ENCODE peak calls at places on chromosomes 5 and 9, in six cellular contexts. One of them, this sample, is unnamed.

GRCh38 chr5:10666531-10667305 is 94.3 kb downstream of the DAP start:
- DNase-seq in EL: no peak
- DNase-seq in cardiac fibroblast: no peak
- DNase-seq in mesendoderm: no peak
- DNase-seq in prostate gland: no peak
- DNase-seq in stimulated activated CD8-positive, alpha-beta memory T cell treated with anti-CD3 and anti-CD28 coated beads, Interleukin-4, amount 100 ng/mL, for 24 hours: no peak
- DNase-seq in this sample: no peak

GRCh38 chr5:59542841-59543825 is 350.4 kb downstream of the PDE4D start:
- DNase-seq in EL: no peak
- DNase-seq in cardiac fibroblast: peak; percentile 51
- DNase-seq in stimulated activated CD8-positive, alpha-beta memory T cell treated with anti-CD3 and anti-CD28 coated beads, Interleukin-4, amount 100 ng/mL, for 24 hours: no peak
- DNase-seq in mesendoderm: no peak
- DNase-seq in prostate gland: no peak
- DNase-seq in this sample: peak; percentile 30

GRCh38 chr5:8981496-8981895 is 564.4 kb downstream of the SEMA5A start:
- DNase-seq in cardiac fibroblast: peak; percentile 34
- DNase-seq in EL: peak; percentile 29
- DNase-seq in stimulated activated CD8-positive, alpha-beta memory T cell treated with anti-CD3 and anti-CD28 coated beads, Interleukin-4, amount 100 ng/mL, for 24 hours: no peak
- DNase-seq in mesendoderm: no peak
- DNase-seq in prostate gland: no peak
- DNase-seq in this sample: no peak

GRCh38 chr9:75239176-75239575 is 150.9 kb downstream of the OSTF1 start:
- DNase-seq in EL: peak; percentile 10
- DNase-seq in cardiac fibroblast: peak; percentile 56
- DNase-seq in stimulated activated CD8-positive, alpha-beta memory T cell treated with anti-CD3 and anti-CD28 coated beads, Interleukin-4, amount 100 ng/mL, for 24 hours: no peak
- DNase-seq in mesendoderm: no peak
- DNase-seq in prostate gland: no peak
- DNase-seq in this sample: no peak

GRCh38 chr5:18745591-18745987 is 1111.3 kb downstream of the TAF11L14 start:
- DNase-seq in EL: no peak
- DNase-seq in cardiac fibroblast: no peak
- DNase-seq in prostate gland: no peak
- DNase-seq in mesendoderm: no peak
- DNase-seq in stimulated activated CD8-positive, alpha-beta memory T cell treated with anti-CD3 and anti-CD28 coated beads, Interleukin-4, amount 100 ng/mL, for 24 hours: no peak
- DNase-seq in this sample: no peak

GRCh38 chr5:6757414-6757969 is 44.3 kb downstream of the TENT4A start:
- DNase-seq in mesendoderm: no peak
- DNase-seq in prostate gland: no peak
- DNase-seq in cardiac fibroblast: no peak
- DNase-seq in EL: no peak
- DNase-seq in stimulated activated CD8-positive, alpha-beta memory T cell treated with anti-CD3 and anti-CD28 coated beads, Interleukin-4, amount 100 ng/mL, for 24 hours: no peak
- DNase-seq in this sample: no peak

GRCh38 chr5:108255468-108255867 is 126.4 kb downstream of the FBXL17 start:
- DNase-seq in stimulated activated CD8-positive, alpha-beta memory T cell treated with anti-CD3 and anti-CD28 coated beads, Interleukin-4, amount 100 ng/mL, for 24 hours: no peak
- DNase-seq in EL: no peak
- DNase-seq in prostate gland: no peak
- DNase-seq in cardiac fibroblast: no peak
- DNase-seq in mesendoderm: no peak
- DNase-seq in this sample: no peak

GRCh38 chr5:14665110-14665822 is 748 bp downstream of the OTULIN start:
- DNase-seq in prostate gland: peak; percentile 52
- DNase-seq in mesendoderm: peak; percentile 62
- DNase-seq in cardiac fibroblast: no peak
- DNase-seq in stimulated activated CD8-positive, alpha-beta memory T cell treated with anti-CD3 and anti-CD28 coated beads, Interleukin-4, amount 100 ng/mL, for 24 hours: no peak
- DNase-seq in EL: peak; percentile 45
- DNase-seq in this sample: peak; percentile 43

GRCh38 chr5:66151030-66151429 is 6.9 kb downstream of the SREK1 start:
- DNase-seq in EL: no peak
- DNase-seq in prostate gland: no peak
- DNase-seq in cardiac fibroblast: no peak
- DNase-seq in mesendoderm: no peak
- DNase-seq in stimulated activated CD8-positive, alpha-beta memory T cell treated with anti-CD3 and anti-CD28 coated beads, Interleukin-4, amount 100 ng/mL, for 24 hours: no peak
- DNase-seq in this sample: no peak

GRCh38 chr5:171157775-171158174 is 151.3 kb upstream of the TLX3 start:
- DNase-seq in prostate gland: no peak
- DNase-seq in stimulated activated CD8-positive, alpha-beta memory T cell treated with anti-CD3 and anti-CD28 coated beads, Interleukin-4, amount 100 ng/mL, for 24 hours: no peak
- DNase-seq in EL: no peak
- DNase-seq in cardiac fibroblast: no peak
- DNase-seq in mesendoderm: no peak
- DNase-seq in this sample: no peak

GRCh38 chr9:17588395-17588794 is 9.5 kb downstream of the SH3GL2 start:
- DNase-seq in prostate gland: no peak
- DNase-seq in cardiac fibroblast: no peak
- DNase-seq in EL: no peak
- DNase-seq in mesendoderm: peak; percentile 51
- DNase-seq in stimulated activated CD8-positive, alpha-beta memory T cell treated with anti-CD3 and anti-CD28 coated beads, Interleukin-4, amount 100 ng/mL, for 24 hours: no peak
- DNase-seq in this sample: no peak

GRCh38 chr5:55604611-55605067 is 69.9 kb upstream of the PLPP1 start:
- DNase-seq in prostate gland: no peak
- DNase-seq in EL: peak; percentile 71
- DNase-seq in cardiac fibroblast: peak; percentile 57
- DNase-seq in stimulated activated CD8-positive, alpha-beta memory T cell treated with anti-CD3 and anti-CD28 coated beads, Interleukin-4, amount 100 ng/mL, for 24 hours: no peak
- DNase-seq in mesendoderm: no peak
- DNase-seq in this sample: no peak

GRCh38 chr5:69007726-69008368 is 86.0 kb upstream of the SLC30A5 start:
- DNase-seq in mesendoderm: peak; percentile 84
- DNase-seq in prostate gland: peak; percentile 56
- DNase-seq in cardiac fibroblast: peak; percentile 49
- DNase-seq in stimulated activated CD8-positive, alpha-beta memory T cell treated with anti-CD3 and anti-CD28 coated beads, Interleukin-4, amount 100 ng/mL, for 24 hours: peak; percentile 51
- DNase-seq in EL: peak; percentile 56
- DNase-seq in this sample: peak; percentile 59

GRCh38 chr5:7876867-7877266 is 7.9 kb downstream of the MTRR start:
- DNase-seq in mesendoderm: no peak
- DNase-seq in cardiac fibroblast: peak; percentile 13
- DNase-seq in prostate gland: no peak
- DNase-seq in stimulated activated CD8-positive, alpha-beta memory T cell treated with anti-CD3 and anti-CD28 coated beads, Interleukin-4, amount 100 ng/mL, for 24 hours: no peak
- DNase-seq in EL: peak; percentile 64
- DNase-seq in this sample: no peak

GRCh38 chr9:33687779-33688178 is 107.6 kb upstream of the PRSS3 start:
- DNase-seq in EL: no peak
- DNase-seq in prostate gland: no peak
- DNase-seq in mesendoderm: no peak
- DNase-seq in cardiac fibroblast: peak; percentile 5
- DNase-seq in stimulated activated CD8-positive, alpha-beta memory T cell treated with anti-CD3 and anti-CD28 coated beads, Interleukin-4, amount 100 ng/mL, for 24 hours: no peak
- DNase-seq in this sample: no peak

GRCh38 chr5:14685757-14686156 is 21.2 kb downstream of the OTULIN start:
- DNase-seq in mesendoderm: peak; percentile 70
- DNase-seq in stimulated activated CD8-positive, alpha-beta memory T cell treated with anti-CD3 and anti-CD28 coated beads, Interleukin-4, amount 100 ng/mL, for 24 hours: no peak
- DNase-seq in EL: peak; percentile 62
- DNase-seq in cardiac fibroblast: peak; percentile 77
- DNase-seq in prostate gland: peak; percentile 49
- DNase-seq in this sample: peak; percentile 72

GRCh38 chr5:178116406-178116885 is 3.1 kb downstream of the N4BP3 start:
- DNase-seq in prostate gland: no peak
- DNase-seq in cardiac fibroblast: no peak
- DNase-seq in stimulated activated CD8-positive, alpha-beta memory T cell treated with anti-CD3 and anti-CD28 coated beads, Interleukin-4, amount 100 ng/mL, for 24 hours: peak; percentile 76
- DNase-seq in EL: no peak
- DNase-seq in mesendoderm: no peak
- DNase-seq in this sample: no peak

GRCh38 chr5:32538031-32538547 is 47.3 kb upstream of the SUB1 start:
- DNase-seq in cardiac fibroblast: no peak
- DNase-seq in mesendoderm: no peak
- DNase-seq in prostate gland: no peak
- DNase-seq in stimulated activated CD8-positive, alpha-beta memory T cell treated with anti-CD3 and anti-CD28 coated beads, Interleukin-4, amount 100 ng/mL, for 24 hours: no peak
- DNase-seq in EL: no peak
- DNase-seq in this sample: peak; percentile 45

GRCh38 chr5:111187079-111187478 is 37.1 kb upstream of the CAMK4 start:
- DNase-seq in EL: no peak
- DNase-seq in stimulated activated CD8-positive, alpha-beta memory T cell treated with anti-CD3 and anti-CD28 coated beads, Interleukin-4, amount 100 ng/mL, for 24 hours: no peak
- DNase-seq in mesendoderm: no peak
- DNase-seq in prostate gland: no peak
- DNase-seq in cardiac fibroblast: no peak
- DNase-seq in this sample: no peak

GRCh38 chr9:71079451-71079850 is 42.0 kb downstream of the TRPM3 start:
- DNase-seq in prostate gland: no peak
- DNase-seq in stimulated activated CD8-positive, alpha-beta memory T cell treated with anti-CD3 and anti-CD28 coated beads, Interleukin-4, amount 100 ng/mL, for 24 hours: no peak
- DNase-seq in mesendoderm: no peak
- DNase-seq in cardiac fibroblast: peak; percentile 18
- DNase-seq in EL: peak; percentile 58
- DNase-seq in this sample: no peak

GRCh38 chr5:62149894-62150293 is 156.1 kb upstream of the KIF2A start:
- DNase-seq in stimulated activated CD8-positive, alpha-beta memory T cell treated with anti-CD3 and anti-CD28 coated beads, Interleukin-4, amount 100 ng/mL, for 24 hours: no peak
- DNase-seq in prostate gland: no peak
- DNase-seq in cardiac fibroblast: no peak
- DNase-seq in mesendoderm: no peak
- DNase-seq in EL: no peak
- DNase-seq in this sample: no peak